ENCODE peak calls at places on chromosome 17, in ten cellular contexts. One of them, this sample, is unnamed.

GRCh38 chr17:20999841-21000532 is 42.8 kb downstream of the USP22 start:
- DNase-seq in CD8-positive, alpha-beta memory T cell: no peak
- DNase-seq in esophagus muscularis mucosa: no peak
- DNase-seq in heart left ventricle: no peak
- DNase-seq in right atrium auricular region: no peak
- DNase-seq in Caco-2: no peak
- DNase-seq in IMR-90: no peak
- DNase-seq in A673: no peak
- DNase-seq in CD4-positive, CD25-positive, alpha-beta regulatory T cell: no peak
- DNase-seq in lower lobe of right lung: no peak
- DNase-seq in this sample: no peak

GRCh38 chr17:80018917-80019651 is 16.6 kb downstream of the TBC1D16 start:
- DNase-seq in right atrium auricular region: no peak
- DNase-seq in CD4-positive, CD25-positive, alpha-beta regulatory T cell: no peak
- DNase-seq in A673: no peak
- DNase-seq in lower lobe of right lung: no peak
- DNase-seq in Caco-2: no peak
- DNase-seq in IMR-90: no peak
- DNase-seq in heart left ventricle: no peak
- DNase-seq in CD8-positive, alpha-beta memory T cell: no peak
- DNase-seq in esophagus muscularis mucosa: no peak
- DNase-seq in this sample: no peak

GRCh38 chr17:76200354-76200753 is 39.9 kb downstream of the RNF157 start:
- DNase-seq in heart left ventricle: no peak
- DNase-seq in lower lobe of right lung: no peak
- DNase-seq in CD4-positive, CD25-positive, alpha-beta regulatory T cell: no peak
- DNase-seq in right atrium auricular region: no peak
- DNase-seq in CD8-positive, alpha-beta memory T cell: no peak
- DNase-seq in A673: no peak
- DNase-seq in IMR-90: no peak
- DNase-seq in esophagus muscularis mucosa: no peak
- DNase-seq in Caco-2: no peak
- DNase-seq in this sample: no peak

GRCh38 chr17:37513711-37514110 is 24.0 kb downstream of the DUSP14 start:
- DNase-seq in IMR-90: no peak
- DNase-seq in esophagus muscularis mucosa: no peak
- DNase-seq in heart left ventricle: no peak
- DNase-seq in A673: no peak
- DNase-seq in right atrium auricular region: no peak
- DNase-seq in CD8-positive, alpha-beta memory T cell: no peak
- DNase-seq in lower lobe of right lung: no peak
- DNase-seq in CD4-positive, CD25-positive, alpha-beta regulatory T cell: no peak
- DNase-seq in Caco-2: no peak
- DNase-seq in this sample: no peak

GRCh38 chr17:12230411-12230810 is 209.7 kb downstream of the MAP2K4 start:
- DNase-seq in CD4-positive, CD25-positive, alpha-beta regulatory T cell: no peak
- DNase-seq in A673: no peak
- DNase-seq in lower lobe of right lung: no peak
- DNase-seq in CD8-positive, alpha-beta memory T cell: no peak
- DNase-seq in IMR-90: peak; percentile 53
- DNase-seq in heart left ventricle: no peak
- DNase-seq in right atrium auricular region: no peak
- DNase-seq in Caco-2: no peak
- DNase-seq in esophagus muscularis mucosa: no peak
- DNase-seq in this sample: no peak

GRCh38 chr17:78828470-78829185 is 12.0 kb downstream of the USP36 start:
- DNase-seq in Caco-2: no peak
- DNase-seq in heart left ventricle: no peak
- DNase-seq in A673: peak; percentile 56
- DNase-seq in IMR-90: peak; percentile 78
- DNase-seq in lower lobe of right lung: no peak
- DNase-seq in esophagus muscularis mucosa: no peak
- DNase-seq in CD4-positive, CD25-positive, alpha-beta regulatory T cell: no peak
- DNase-seq in right atrium auricular region: no peak
- DNase-seq in CD8-positive, alpha-beta memory T cell: no peak
- DNase-seq in this sample: no peak

GRCh38 chr17:63477471-63478440 is 895 bp downstream of the ACE start:
- DNase-seq in esophagus muscularis mucosa: no peak
- DNase-seq in right atrium auricular region: no peak
- DNase-seq in lower lobe of right lung: no peak
- DNase-seq in Caco-2: no peak
- DNase-seq in IMR-90: no peak
- DNase-seq in A673: peak; percentile 76
- DNase-seq in CD4-positive, CD25-positive, alpha-beta regulatory T cell: no peak
- DNase-seq in CD8-positive, alpha-beta memory T cell: no peak
- DNase-seq in heart left ventricle: peak; percentile 41
- DNase-seq in this sample: no peak

GRCh38 chr17:8726477-8726876 is 18.2 kb downstream of the CCDC42 start:
- DNase-seq in CD8-positive, alpha-beta memory T cell: no peak
- DNase-seq in lower lobe of right lung: no peak
- DNase-seq in heart left ventricle: no peak
- DNase-seq in right atrium auricular region: no peak
- DNase-seq in Caco-2: no peak
- DNase-seq in CD4-positive, CD25-positive, alpha-beta regulatory T cell: no peak
- DNase-seq in esophagus muscularis mucosa: no peak
- DNase-seq in IMR-90: no peak
- DNase-seq in A673: no peak
- DNase-seq in this sample: no peak

GRCh38 chr17:77493238-77493812 is 352.6 kb downstream of the SEC14L1 start:
- DNase-seq in CD8-positive, alpha-beta memory T cell: no peak
- DNase-seq in esophagus muscularis mucosa: no peak
- DNase-seq in CD4-positive, CD25-positive, alpha-beta regulatory T cell: no peak
- DNase-seq in Caco-2: no peak
- DNase-seq in A673: no peak
- DNase-seq in heart left ventricle: peak; percentile 51
- DNase-seq in IMR-90: no peak
- DNase-seq in right atrium auricular region: no peak
- DNase-seq in lower lobe of right lung: peak; percentile 47
- DNase-seq in this sample: no peak

GRCh38 chr17:82957469-82957795 is 117.6 kb upstream of the ZNF750 start:
- DNase-seq in CD8-positive, alpha-beta memory T cell: no peak
- DNase-seq in IMR-90: no peak
- DNase-seq in A673: no peak
- DNase-seq in heart left ventricle: no peak
- DNase-seq in lower lobe of right lung: no peak
- DNase-seq in Caco-2: no peak
- DNase-seq in CD4-positive, CD25-positive, alpha-beta regulatory T cell: no peak
- DNase-seq in right atrium auricular region: no peak
- DNase-seq in esophagus muscularis mucosa: no peak
- DNase-seq in this sample: no peak
- H3K9me3 ChIP-seq in CD8-positive, alpha-beta memory T cell: no peaks in the 10 kb centered on the region
- H3K9me3 ChIP-seq in IMR-90: peaks cover 4% of the 10 kb centered on the region
- H3K9me3 ChIP-seq in A673: peaks cover 2% of the 10 kb centered on the region
- H3K9me3 ChIP-seq in heart left ventricle: no peaks in the 10 kb centered on the region
- H3K9me3 ChIP-seq in lower lobe of right lung: peaks cover 10% of the 10 kb centered on the region
- H3K9me3 ChIP-seq in Caco-2: peaks cover 4% of the 10 kb centered on the region
- H3K9me3 ChIP-seq in CD4-positive, CD25-positive, alpha-beta regulatory T cell: no peaks in the 10 kb centered on the region
- H3K9me3 ChIP-seq in right atrium auricular region: no peaks in the 10 kb centered on the region
- H3K9me3 ChIP-seq in esophagus muscularis mucosa: peaks cover 25% of the 10 kb centered on the region
- H3K9me3 ChIP-seq in this sample: no peaks in the 10 kb centered on the region

GRCh38 chr17:22459953-22460350 is 767.6 kb downstream of the KCNJ18 start:
- DNase-seq in CD8-positive, alpha-beta memory T cell: no peak
- DNase-seq in lower lobe of right lung: no peak
- DNase-seq in Caco-2: no peak
- DNase-seq in right atrium auricular region: no peak
- DNase-seq in heart left ventricle: no peak
- DNase-seq in esophagus muscularis mucosa: no peak
- DNase-seq in IMR-90: no peak
- DNase-seq in CD4-positive, CD25-positive, alpha-beta regulatory T cell: no peak
- DNase-seq in A673: no peak
- DNase-seq in this sample: no peak

GRCh38 chr17:22462461-22462860 is 770.1 kb downstream of the KCNJ18 start:
- DNase-seq in A673: no peak
- DNase-seq in lower lobe of right lung: no peak
- DNase-seq in IMR-90: no peak
- DNase-seq in CD4-positive, CD25-positive, alpha-beta regulatory T cell: no peak
- DNase-seq in heart left ventricle: no peak
- DNase-seq in right atrium auricular region: no peak
- DNase-seq in esophagus muscularis mucosa: no peak
- DNase-seq in CD8-positive, alpha-beta memory T cell: no peak
- DNase-seq in Caco-2: no peak
- DNase-seq in this sample: no peak

GRCh38 chr17:22459331-22459952 is 767.1 kb downstream of the KCNJ18 start:
- DNase-seq in A673: no peak
- DNase-seq in lower lobe of right lung: no peak
- DNase-seq in CD8-positive, alpha-beta memory T cell: no peak
- DNase-seq in IMR-90: no peak
- DNase-seq in esophagus muscularis mucosa: no peak
- DNase-seq in right atrium auricular region: peak; percentile 36
- DNase-seq in heart left ventricle: no peak
- DNase-seq in CD4-positive, CD25-positive, alpha-beta regulatory T cell: no peak
- DNase-seq in Caco-2: no peak
- DNase-seq in this sample: no peak

GRCh38 chr17:22461460-22462145 is 769.3 kb downstream of the KCNJ18 start:
- DNase-seq in IMR-90: no peak
- DNase-seq in Caco-2: no peak
- DNase-seq in CD8-positive, alpha-beta memory T cell: no peak
- DNase-seq in right atrium auricular region: no peak
- DNase-seq in heart left ventricle: no peak
- DNase-seq in A673: no peak
- DNase-seq in esophagus muscularis mucosa: no peak
- DNase-seq in CD4-positive, CD25-positive, alpha-beta regulatory T cell: no peak
- DNase-seq in lower lobe of right lung: no peak
- DNase-seq in this sample: no peak

DNA sequence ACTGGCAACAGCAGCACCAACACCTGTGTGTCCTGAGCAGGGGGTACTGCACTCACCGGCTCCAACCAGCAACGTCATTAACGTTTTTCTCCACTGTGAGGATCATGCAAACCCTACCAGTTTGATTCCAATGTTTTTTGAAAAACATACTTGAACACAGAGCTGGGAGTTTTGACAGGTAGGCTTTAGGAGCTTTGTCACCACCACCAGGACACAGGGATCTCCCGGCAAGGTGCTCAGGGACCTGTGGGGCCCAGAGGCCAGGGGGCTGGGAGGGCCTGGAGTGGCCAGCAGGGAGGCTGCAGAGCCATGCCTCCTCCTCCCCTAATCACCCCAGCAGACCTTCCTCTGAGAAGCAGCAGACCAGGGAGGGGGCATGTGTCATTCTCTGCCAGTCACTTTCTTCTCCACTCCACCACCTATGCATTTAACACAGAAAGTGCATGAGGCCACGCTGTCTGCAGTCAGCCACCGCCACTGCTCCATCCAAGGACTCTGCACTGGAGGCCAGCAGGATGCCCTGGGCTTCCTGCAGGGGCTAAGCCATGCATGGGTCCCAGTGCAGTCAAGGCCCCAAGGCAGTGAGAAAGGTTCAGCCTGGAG is 768.2 kb downstream of the KCNJ18 start:
- DNase-seq in heart left ventricle: no peak
- DNase-seq in right atrium auricular region: no peak
- DNase-seq in IMR-90: no peak
- DNase-seq in CD8-positive, alpha-beta memory T cell: no peak
- DNase-seq in Caco-2: no peak
- DNase-seq in A673: no peak
- DNase-seq in lower lobe of right lung: no peak
- DNase-seq in CD4-positive, CD25-positive, alpha-beta regulatory T cell: no peak
- DNase-seq in esophagus muscularis mucosa: no peak
- DNase-seq in this sample: no peak
- H3K9me3 ChIP-seq in heart left ventricle: no peaks in the 10 kb centered on the region
- H3K9me3 ChIP-seq in right atrium auricular region: no peaks in the 10 kb centered on the region
- H3K9me3 ChIP-seq in IMR-90: peaks cover 22% of the 10 kb centered on the region
- H3K9me3 ChIP-seq in CD8-positive, alpha-beta memory T cell: no peaks in the 10 kb centered on the region
- H3K9me3 ChIP-seq in Caco-2: no peaks in the 10 kb centered on the region
- H3K9me3 ChIP-seq in A673: peaks cover 10% of the 10 kb centered on the region
- H3K9me3 ChIP-seq in lower lobe of right lung: no peaks in the 10 kb centered on the region
- H3K9me3 ChIP-seq in CD4-positive, CD25-positive, alpha-beta regulatory T cell: peaks cover 3% of the 10 kb centered on the region
- H3K9me3 ChIP-seq in esophagus muscularis mucosa: peaks cover 10% of the 10 kb centered on the region
- H3K9me3 ChIP-seq in this sample: no peaks in the 10 kb centered on the region

DNA sequence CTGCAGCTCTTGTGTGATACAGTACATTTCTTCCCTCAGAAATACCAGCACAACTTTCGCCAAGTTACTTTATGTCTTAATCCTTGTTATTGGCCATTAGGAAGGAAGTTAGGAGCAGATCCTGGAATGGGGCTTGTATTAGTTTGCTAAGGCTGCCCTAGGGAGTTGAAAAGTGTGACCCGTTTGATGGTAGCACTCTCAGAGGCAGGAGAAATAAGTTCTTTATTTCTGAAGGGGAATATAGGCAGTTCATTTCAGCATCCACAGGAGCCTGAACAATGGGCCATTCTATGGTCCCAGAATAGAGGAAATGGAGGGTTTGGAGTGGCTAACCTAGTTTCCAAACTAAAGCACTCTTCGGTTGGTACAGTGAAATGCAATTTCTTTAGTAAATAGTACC is 11.6 kb upstream of the ABCA10 start:
- DNase-seq in A673: no peak
- DNase-seq in CD4-positive, CD25-positive, alpha-beta regulatory T cell: no peak
- DNase-seq in lower lobe of right lung: no peak
- DNase-seq in IMR-90: no peak
- DNase-seq in heart left ventricle: no peak
- DNase-seq in right atrium auricular region: no peak
- DNase-seq in Caco-2: no peak
- DNase-seq in CD8-positive, alpha-beta memory T cell: no peak
- DNase-seq in esophagus muscularis mucosa: no peak
- DNase-seq in this sample: no peak
- H3K9me3 ChIP-seq in A673: no peaks in the 10 kb centered on the region
- H3K9me3 ChIP-seq in CD4-positive, CD25-positive, alpha-beta regulatory T cell: no peaks in the 10 kb centered on the region
- H3K9me3 ChIP-seq in lower lobe of right lung: no peaks in the 10 kb centered on the region
- H3K9me3 ChIP-seq in IMR-90: no peaks in the 10 kb centered on the region
- H3K9me3 ChIP-seq in heart left ventricle: no peaks in the 10 kb centered on the region
- H3K9me3 ChIP-seq in right atrium auricular region: no peaks in the 10 kb centered on the region
- H3K9me3 ChIP-seq in Caco-2: no peaks in the 10 kb centered on the region
- H3K9me3 ChIP-seq in CD8-positive, alpha-beta memory T cell: no peaks in the 10 kb centered on the region
- H3K9me3 ChIP-seq in esophagus muscularis mucosa: no peaks in the 10 kb centered on the region
- H3K9me3 ChIP-seq in this sample: no peaks in the 10 kb centered on the region

GRCh38 chr17:72877348-72877747 is 215.1 kb downstream of the SLC39A11 start:
- DNase-seq in esophagus muscularis mucosa: no peak
- DNase-seq in IMR-90: no peak
- DNase-seq in heart left ventricle: no peak
- DNase-seq in right atrium auricular region: no peak
- DNase-seq in lower lobe of right lung: no peak
- DNase-seq in CD4-positive, CD25-positive, alpha-beta regulatory T cell: no peak
- DNase-seq in Caco-2: no peak
- DNase-seq in A673: no peak
- DNase-seq in CD8-positive, alpha-beta memory T cell: no peak
- DNase-seq in this sample: no peak

GRCh38 chr17:72878975-72879660 is 213.4 kb downstream of the SLC39A11 start:
- DNase-seq in A673: no peak
- DNase-seq in IMR-90: no peak
- DNase-seq in esophagus muscularis mucosa: no peak
- DNase-seq in lower lobe of right lung: no peak
- DNase-seq in heart left ventricle: no peak
- DNase-seq in CD8-positive, alpha-beta memory T cell: no peak
- DNase-seq in Caco-2: no peak
- DNase-seq in CD4-positive, CD25-positive, alpha-beta regulatory T cell: no peak
- DNase-seq in right atrium auricular region: no peak
- DNase-seq in this sample: no peak

GRCh38 chr17:72883351-72883750 is 209.1 kb downstream of the SLC39A11 start:
- DNase-seq in CD8-positive, alpha-beta memory T cell: no peak
- DNase-seq in A673: no peak
- DNase-seq in right atrium auricular region: no peak
- DNase-seq in Caco-2: no peak
- DNase-seq in lower lobe of right lung: no peak
- DNase-seq in esophagus muscularis mucosa: no peak
- DNase-seq in CD4-positive, CD25-positive, alpha-beta regulatory T cell: no peak
- DNase-seq in heart left ventricle: no peak
- DNase-seq in IMR-90: no peak
- DNase-seq in this sample: no peak

GRCh38 chr17:72876413-72876812 is 216.1 kb downstream of the SLC39A11 start:
- DNase-seq in CD4-positive, CD25-positive, alpha-beta regulatory T cell: no peak
- DNase-seq in A673: no peak
- DNase-seq in right atrium auricular region: no peak
- DNase-seq in IMR-90: no peak
- DNase-seq in CD8-positive, alpha-beta memory T cell: no peak
- DNase-seq in lower lobe of right lung: no peak
- DNase-seq in Caco-2: no peak
- DNase-seq in esophagus muscularis mucosa: no peak
- DNase-seq in heart left ventricle: no peak
- DNase-seq in this sample: no peak

GRCh38 chr17:72879877-72880276 is 212.6 kb downstream of the SLC39A11 start:
- DNase-seq in lower lobe of right lung: no peak
- DNase-seq in heart left ventricle: no peak
- DNase-seq in A673: no peak
- DNase-seq in Caco-2: no peak
- DNase-seq in CD4-positive, CD25-positive, alpha-beta regulatory T cell: no peak
- DNase-seq in CD8-positive, alpha-beta memory T cell: no peak
- DNase-seq in esophagus muscularis mucosa: no peak
- DNase-seq in IMR-90: no peak
- DNase-seq in right atrium auricular region: no peak
- DNase-seq in this sample: no peak
- H3K9me3 ChIP-seq in lower lobe of right lung: peaks cover 30% of the 10 kb centered on the region
- H3K9me3 ChIP-seq in heart left ventricle: no peaks in the 10 kb centered on the region
- H3K9me3 ChIP-seq in A673: peaks cover 35% of the 10 kb centered on the region
- H3K9me3 ChIP-seq in Caco-2: peaks cover 23% of the 10 kb centered on the region
- H3K9me3 ChIP-seq in CD4-positive, CD25-positive, alpha-beta regulatory T cell: peaks cover 35% of the 10 kb centered on the region
- H3K9me3 ChIP-seq in CD8-positive, alpha-beta memory T cell: peaks cover 12% of the 10 kb centered on the region
- H3K9me3 ChIP-seq in esophagus muscularis mucosa: peaks cover 14% of the 10 kb centered on the region
- H3K9me3 ChIP-seq in IMR-90: peaks cover 15% of the 10 kb centered on the region
- H3K9me3 ChIP-seq in right atrium auricular region: peaks cover 9% of the 10 kb centered on the region
- H3K9me3 ChIP-seq in this sample: no peaks in the 10 kb centered on the region